ENCODE peak calls at places on chromosomes 6 and 20, in seven cellular contexts. C, O, S, Q, F, M and Y are unnamed samples.

GRCh38 chr20:2837561-2837960 is 2.9 kb downstream of the PCED1A start:
- DNase-seq in Q (no peak), S (no peak), O (no peak), M (no peak), F (no peak), C (no peak), Y (no peak)

GRCh38 chr6:116986819-116987218 is 109.8 kb downstream of the RFX6 start:
- DNase-seq in Q (no peak), S (no peak), O (no peak), M (no peak), C (no peak), F (no peak), Y (no peak)

GRCh38 chr6:166318227-166318626 is 10.0 kb upstream of the PRR18 start:
- DNase-seq in C (no peak), S (no peak), O (no peak), M (no peak), F (no peak), Q (no peak), Y (no peak)

GRCh38 chr20:2379511-2380229 is 1.0 kb upstream of the TGM6 start:
- DNase-seq in M (no peak), F (no peak), Q (no peak), S (no peak), C (no peak), O (no peak), Y (peak)

GRCh38 chr20:41149679-41150131 is 12.4 kb downstream of the PLCG1 start:
- DNase-seq in M (no peak), Q (peak), S (no peak), C (no peak), O (no peak), F (no peak), Y (no peak)

GRCh38 chr6:35833534-35833933 is 28.4 kb downstream of the LHFPL5 start:
- DNase-seq in C (no peak), O (no peak), M (no peak), Q (no peak), F (no peak), S (no peak), Y (no peak)

GRCh38 chr6:52042141-52042885 is 45.1 kb downstream of the PKHD1 start:
- DNase-seq in Q (no peak), S (no peak), M (no peak), O (no peak), F (no peak), C (no peak), Y (no peak)

GRCh38 chr6:101605874-101606273 is 212.4 kb downstream of the GRIK2 start:
- DNase-seq in M (no peak), C (no peak), F (no peak), Q (no peak), S (no peak), O (no peak), Y (no peak)

GRCh38 chr20:56841346-56841908 is 212.3 kb downstream of the TFAP2C start:
- DNase-seq in F (no peak), O (no peak), C (no peak), S (no peak), M (no peak), Q (no peak), Y (no peak)

GRCh38 chr6:31573239-31574105 is 1.4 kb downstream of the LTA start:
- DNase-seq in Q (no peak), O (no peak), M (no peak), C (no peak), F (no peak), S (no peak), Y (no peak)

GRCh38 chr6:29834564-29835436 is 7.2 kb downstream of the HLA-G start:
- DNase-seq in O (no peak), F (no peak), Q (peak), M (no peak), S (peak), C (peak), Y (peak)

GRCh38 chr6:166655713-166656265 is 28.7 kb upstream of the RPS6KA2 start:
- DNase-seq in S (no peak), M (no peak), F (no peak), Q (no peak), C (no peak), O (no peak), Y (no peak)

GRCh38 chr6:133741375-133741861 is 147.5 kb upstream of the TCF21 start:
- DNase-seq in Q (peak), S (no peak), F (no peak), O (no peak), C (peak), M (peak), Y (peak)

GRCh38 chr6:146595981-146596731 is 2.6 kb upstream of the ADGB start:
- DNase-seq in F (no peak), M (no peak), C (no peak), Q (no peak), O (peak), S (no peak), Y (no peak)